ENCODE peak calls at places on chromosomes 3 and 15, in nine cellular contexts. Y is HFF-Myc, X is tibial artery, U is WERI-Rb-1, C is pancreas, W is HL-60, T is BJ, M is neural progenitor cell, Z is GM12864. D is an unnamed sample.
A peak's percentile ranks its signal among the peaks of the same experiment; 100 is the strongest.

GRCh38 chr3:130827486-130827885 is 66.4 kb upstream of the ATP2C1 start:
- DNase-seq in Y (no peak), X (no peak), U (no peak), C (no peak), W (no peak), T (no peak), M (no peak), Z (no peak), D (no peak)

GRCh38 chr3:4981688-4982494 is 2.7 kb downstream of the BHLHE40 start:
- DNase-seq in Y (no peak), X (no peak), U (no peak), C (no peak), W (peak; percentile 69), T (no peak), M (no peak), Z (no peak), D (no peak)

GRCh38 chr3:57287205-57287604 is 5.3 kb downstream of the ASB14 start:
- DNase-seq in Y (no peak), X (no peak), U (no peak), C (no peak), W (no peak), T (no peak), M (no peak), Z (no peak), D (no peak)

GRCh38 chr15:31101262-31102048 is at the start of gene TRPM1:
- DNase-seq in Y (no peak), X (no peak), U (peak; percentile 41), C (no peak), W (no peak), T (no peak), M (no peak), Z (no peak), D (no peak)

GRCh38 chr3:69959581-69959980 is 40.0 kb upstream of the SAMMSON start:
- DNase-seq in Y (no peak), X (no peak), U (no peak), C (no peak), W (no peak), T (no peak), M (no peak), Z (no peak), D (no peak)

GRCh38 chr3:170228093-170228766 is 6.0 kb downstream of the PRKCI start:
- DNase-seq in Y (no peak), X (no peak), U (no peak), C (no peak), W (no peak), T (no peak), M (no peak), Z (no peak), D (no peak)

GRCh38 chr3:126880898-126881297 is 102.0 kb upstream of the PLXNA1 start:
- DNase-seq in Y (no peak), X (no peak), U (no peak), C (no peak), W (peak; percentile 63), T (no peak), M (no peak), Z (no peak), D (no peak)

GRCh38 chr3:12255393-12255792 is 33.5 kb upstream of the PPARG start:
- DNase-seq in Y (no peak), X (no peak), U (no peak), C (no peak), W (no peak), T (no peak), M (no peak), Z (no peak), D (no peak)

DNA sequence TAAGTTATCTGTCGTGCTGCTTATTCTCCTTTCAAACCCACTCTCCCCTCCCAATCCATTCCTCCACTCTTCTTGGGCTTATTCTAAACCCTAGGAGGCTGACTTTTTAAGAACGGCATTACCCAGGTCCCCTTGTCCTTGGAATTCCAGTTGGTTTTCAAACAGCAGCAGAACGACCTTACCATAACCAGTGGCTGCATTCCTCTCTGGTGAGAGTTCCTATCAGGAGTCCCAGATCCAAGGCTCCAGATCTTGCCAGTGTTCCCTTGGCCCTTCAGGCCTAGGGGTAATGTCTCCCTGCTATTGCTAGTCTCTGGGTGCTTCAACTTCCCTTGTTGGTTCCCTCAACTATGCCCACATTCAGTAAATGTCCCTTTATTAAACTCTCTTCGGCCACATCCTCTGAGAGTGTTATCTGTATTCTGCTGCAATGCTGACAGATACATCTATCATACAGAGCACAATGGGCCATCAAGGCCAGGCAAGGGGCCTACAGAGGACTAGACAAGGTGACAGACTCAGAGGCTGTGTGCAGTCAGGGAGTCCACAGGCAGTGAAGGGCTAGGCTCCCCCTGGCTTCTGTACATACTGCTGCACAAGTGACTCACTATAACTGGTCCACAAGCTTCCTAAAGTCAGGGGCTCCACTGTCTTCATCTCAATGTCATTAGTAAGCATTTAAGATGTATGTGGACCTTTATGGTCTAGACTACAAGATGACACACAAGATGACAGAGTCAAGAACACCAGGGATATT is 10.1 kb downstream of the LYSMD2 start:
- DNase-seq in Y (no peak), X (no peak), U (no peak), C (no peak), W (no peak), T (no peak), M (no peak), Z (no peak), D (peak; percentile 49)
- TF ChIP-seq CTCF in Y (peak; percentile 17), X (no peak), U (no peak), C (no peak), W (no peak), T (peak; percentile 28), M (no peak), Z (peak; percentile 22), D (peak; percentile 23)

GRCh38 chr3:140424726-140425125 is 253.1 kb upstream of the TRIM42 start:
- DNase-seq in Y (no peak), X (no peak), U (no peak), C (no peak), W (no peak), T (no peak), M (no peak), Z (no peak), D (no peak)

GRCh38 chr3:140421884-140422283 is 256.0 kb upstream of the TRIM42 start:
- DNase-seq in Y (no peak), X (no peak), U (no peak), C (no peak), W (no peak), T (no peak), M (no peak), Z (no peak), D (no peak)

GRCh38 chr3:140423146-140423545 is 254.7 kb upstream of the TRIM42 start:
- DNase-seq in Y (no peak), X (no peak), U (no peak), C (no peak), W (no peak), T (no peak), M (no peak), Z (no peak), D (no peak)

GRCh38 chr3:140424211-140424610 is 253.7 kb upstream of the TRIM42 start:
- DNase-seq in Y (no peak), X (no peak), U (no peak), C (no peak), W (no peak), T (no peak), M (no peak), Z (no peak), D (no peak)

DNA sequence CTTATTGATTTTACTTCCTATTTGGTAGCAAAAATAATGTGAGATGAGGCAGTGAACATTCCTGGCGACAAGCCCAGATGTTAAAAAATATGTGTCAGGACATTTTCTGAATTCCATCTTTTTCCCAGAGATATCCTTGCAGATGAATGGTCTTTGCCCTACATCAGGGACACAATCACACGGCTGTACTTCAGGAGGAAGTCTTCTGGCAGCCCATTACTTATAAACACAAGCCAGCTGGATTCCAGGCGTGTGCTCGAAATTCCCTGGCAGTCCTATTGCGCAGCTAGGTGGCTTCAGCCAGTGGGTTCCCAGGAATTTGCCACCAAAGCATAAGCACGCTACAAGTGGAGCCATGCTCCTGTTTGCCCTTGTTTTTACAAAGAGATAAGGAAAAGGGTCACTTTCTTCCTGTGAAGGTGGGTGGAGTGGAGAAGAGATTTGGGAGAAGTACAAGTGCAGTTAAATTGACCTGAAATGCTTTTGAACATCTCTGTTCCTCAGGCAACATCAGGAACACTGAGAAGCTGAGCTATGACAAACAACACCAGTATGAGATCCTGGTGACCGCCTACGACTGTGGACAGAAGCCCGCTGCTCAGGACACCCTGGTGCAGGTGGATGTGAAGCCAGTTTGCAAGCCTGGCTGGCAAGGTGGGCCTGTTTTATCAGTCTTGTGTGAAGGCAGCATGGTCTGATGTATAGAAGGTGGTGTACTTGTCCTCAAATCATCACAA is 257.1 kb upstream of the TRIM42 start:
- DNase-seq in Y (peak; percentile 21), X (no peak), U (no peak), C (no peak), W (no peak), T (peak; percentile 17), M (no peak), Z (no peak), D (no peak)
- H3K4me3 ChIP-seq in Y (no peak overlapping the region), X (no peak overlapping the region), U (no peak overlapping the region), C (no peak overlapping the region), W (no peak overlapping the region), T (no peak overlapping the region), M (no peak overlapping the region), Z (no peak overlapping the region), D (no peak overlapping the region)

GRCh38 chr3:141487419-141488345 is 855 bp downstream of the RASA2 start:
- DNase-seq in Y (peak; percentile 11), X (peak; percentile 66), U (peak; percentile 84), C (peak; percentile 92), W (peak; percentile 87), T (no peak), M (peak; percentile 87), Z (peak; percentile 82), D (peak; percentile 96)
- TF ChIP-seq CTCF in Y (no peak), X (peak; percentile 7), U (peak; percentile 6), C (no peak), W (no peak), T (no peak), M (no peak), Z (no peak), D (no peak)

GRCh38 chr3:66481071-66482001 is 19.5 kb downstream of the LRIG1 start:
- DNase-seq in Y (no peak), X (no peak), U (no peak), C (no peak), W (no peak), T (no peak), M (no peak), Z (no peak), D (no peak)

GRCh38 chr3:66484106-66484857 is 16.5 kb downstream of the LRIG1 start:
- DNase-seq in Y (no peak), X (no peak), U (no peak), C (no peak), W (no peak), T (no peak), M (peak; percentile 46), Z (no peak), D (no peak)

GRCh38 chr3:66482005-66482404 is 18.8 kb downstream of the LRIG1 start:
- DNase-seq in Y (no peak), X (no peak), U (no peak), C (peak; percentile 59), W (no peak), T (no peak), M (no peak), Z (no peak), D (no peak)

GRCh38 chr3:66485291-66485968 is 15.4 kb downstream of the LRIG1 start:
- DNase-seq in Y (peak; percentile 80), X (peak; percentile 33), U (no peak), C (no peak), W (no peak), T (no peak), M (no peak), Z (no peak), D (no peak)

DNA sequence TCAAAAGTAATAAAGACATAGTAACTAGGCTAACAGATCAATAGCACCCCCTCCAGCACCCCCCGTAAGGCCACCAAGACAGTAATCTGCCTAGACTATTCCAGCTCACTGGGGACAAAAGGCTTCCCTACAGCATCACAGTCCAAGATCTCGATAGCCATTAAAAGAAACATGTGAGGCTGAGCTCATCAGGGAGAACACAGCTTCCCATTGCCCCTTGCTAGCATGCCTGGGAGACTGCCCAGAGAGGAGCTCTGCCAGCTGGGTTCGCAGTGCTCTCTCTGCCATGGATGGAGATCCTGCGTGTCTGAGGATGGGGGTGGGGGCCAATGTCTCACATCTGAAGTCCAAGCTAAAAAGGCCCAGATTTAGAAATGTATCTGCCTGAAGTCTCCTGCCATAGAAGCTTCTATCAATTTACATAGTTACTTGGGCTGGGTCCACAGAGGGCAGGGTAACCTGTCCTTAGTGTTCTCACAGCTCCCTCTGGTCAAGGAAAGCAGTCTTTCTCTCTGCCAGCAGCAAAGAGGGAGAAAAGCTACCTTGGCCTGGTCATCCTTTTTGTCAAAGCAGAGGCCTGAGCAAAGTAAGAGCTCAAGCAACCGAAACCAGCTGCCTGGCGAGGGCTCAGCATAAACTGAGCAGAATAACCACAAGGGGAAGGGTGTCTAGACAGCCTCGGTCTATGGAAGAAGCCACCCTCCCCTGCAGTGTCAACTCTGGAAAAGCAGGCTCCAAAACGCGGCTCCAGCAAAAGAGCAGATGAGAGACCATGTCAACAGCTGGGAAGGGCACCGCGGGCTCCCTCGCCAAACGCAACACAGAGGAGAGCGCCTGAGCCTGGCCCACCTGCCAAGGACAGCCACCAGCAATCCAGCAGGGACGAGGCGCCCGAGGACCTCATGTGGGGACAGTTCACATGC is 17.6 kb downstream of the LRIG1 start:
- DNase-seq in Y (no peak), X (peak; percentile 89), U (no peak), C (peak; percentile 79), W (no peak), T (no peak), M (peak; percentile 45), Z (no peak), D (peak; percentile 52)
- H3K4me3 ChIP-seq in Y (no peak overlapping the region), X (peak overlapping the region; percentile 25), U (no peak overlapping the region), C (no peak overlapping the region), W (no peak overlapping the region), T (no peak overlapping the region), M (no peak overlapping the region), Z (no peak overlapping the region), D (no peak overlapping the region)

D was measured in GM12865.